ENCODE peak calls at places on chromosome 3, in six cellular contexts. Z is IMR-90, O is mesenchymal stem cell, E is H1, N is neuronal stem cell, X is trophoblast cell. M is an unnamed sample.
A peak's percentile ranks its signal among the peaks of the same experiment; 100 is the strongest.

GRCh38 chr3:110623571-110623970 is 448.0 kb upstream of the NECTIN3 start:
- DNase-seq in X (no peak), O (no peak), Z (no peak), E (no peak), N (no peak), M (no peak)

GRCh38 chr3:179544981-179545645 is 17.6 kb upstream of the ACTL6A start:
- DNase-seq in X (no peak), O (peak; percentile 91), Z (peak; percentile 97), E (no peak), N (no peak), M (no peak)

GRCh38 chr3:150349314-150350097 is 58.6 kb upstream of the TSC22D2 start:
- DNase-seq in E (no peak), Z (no peak), O (no peak), X (peak; percentile 79), N (peak; percentile 30), M (no peak)

GRCh38 chr3:49630784-49631183 is 43.4 kb upstream of the APEH start:
- DNase-seq in E (no peak), N (no peak), X (no peak), O (no peak), Z (no peak), M (no peak)

GRCh38 chr3:117553461-117553860 is 843.9 kb downstream of the TUSC7 start:
- DNase-seq in Z (peak; percentile 72), N (no peak), E (no peak), O (peak; percentile 47), X (peak; percentile 50), M (no peak)

GRCh38 chr3:42804831-42805821 is 836 bp upstream of the HIGD1A start:
- DNase-seq in O (peak; percentile 34), Z (no peak), X (peak; percentile 63), N (peak; percentile 35), E (peak; percentile 50), M (peak; percentile 57)

GRCh38 chr3:113136071-113136470 is 75.3 kb upstream of the BOC start:
- DNase-seq in X (peak; percentile 42), Z (peak; percentile 27), E (no peak), N (no peak), O (peak; percentile 40), M (no peak)

GRCh38 chr3:193857996-193858395 is 265.0 kb downstream of the OPA1 start:
- DNase-seq in Z (peak; percentile 89), O (peak; percentile 77), E (no peak), N (no peak), X (no peak), M (no peak)

GRCh38 chr3:13750215-13750614 is 129.7 kb downstream of the WNT7A start:
- DNase-seq in X (peak; percentile 44), N (no peak), O (no peak), E (no peak), Z (no peak), M (no peak)

GRCh38 chr3:113804701-113805100 is 33.9 kb upstream of the GRAMD1C start:
- DNase-seq in X (no peak), E (no peak), O (no peak), Z (no peak), N (no peak), M (no peak)

GRCh38 chr3:164460851-164461250 is 617.4 kb downstream of the SI start:
- DNase-seq in E (no peak), N (no peak), Z (no peak), O (peak; percentile 52), X (no peak), M (no peak)

GRCh38 chr3:21407743-21408142 is 343.3 kb downstream of the ZNF385D start:
- DNase-seq in E (no peak), Z (no peak), X (no peak), N (no peak), O (no peak), M (no peak)

GRCh38 chr3:106588739-106589138 is 719.9 kb upstream of the CBLB start:
- DNase-seq in O (no peak), E (no peak), X (no peak), N (no peak), Z (no peak), M (no peak)
- H4K91ac ChIP-seq in O (no peak overlapping the region), E (no peak overlapping the region), X (no peak overlapping the region), N (no peak overlapping the region), Z (no peak overlapping the region), M (no peak overlapping the region)

DNA sequence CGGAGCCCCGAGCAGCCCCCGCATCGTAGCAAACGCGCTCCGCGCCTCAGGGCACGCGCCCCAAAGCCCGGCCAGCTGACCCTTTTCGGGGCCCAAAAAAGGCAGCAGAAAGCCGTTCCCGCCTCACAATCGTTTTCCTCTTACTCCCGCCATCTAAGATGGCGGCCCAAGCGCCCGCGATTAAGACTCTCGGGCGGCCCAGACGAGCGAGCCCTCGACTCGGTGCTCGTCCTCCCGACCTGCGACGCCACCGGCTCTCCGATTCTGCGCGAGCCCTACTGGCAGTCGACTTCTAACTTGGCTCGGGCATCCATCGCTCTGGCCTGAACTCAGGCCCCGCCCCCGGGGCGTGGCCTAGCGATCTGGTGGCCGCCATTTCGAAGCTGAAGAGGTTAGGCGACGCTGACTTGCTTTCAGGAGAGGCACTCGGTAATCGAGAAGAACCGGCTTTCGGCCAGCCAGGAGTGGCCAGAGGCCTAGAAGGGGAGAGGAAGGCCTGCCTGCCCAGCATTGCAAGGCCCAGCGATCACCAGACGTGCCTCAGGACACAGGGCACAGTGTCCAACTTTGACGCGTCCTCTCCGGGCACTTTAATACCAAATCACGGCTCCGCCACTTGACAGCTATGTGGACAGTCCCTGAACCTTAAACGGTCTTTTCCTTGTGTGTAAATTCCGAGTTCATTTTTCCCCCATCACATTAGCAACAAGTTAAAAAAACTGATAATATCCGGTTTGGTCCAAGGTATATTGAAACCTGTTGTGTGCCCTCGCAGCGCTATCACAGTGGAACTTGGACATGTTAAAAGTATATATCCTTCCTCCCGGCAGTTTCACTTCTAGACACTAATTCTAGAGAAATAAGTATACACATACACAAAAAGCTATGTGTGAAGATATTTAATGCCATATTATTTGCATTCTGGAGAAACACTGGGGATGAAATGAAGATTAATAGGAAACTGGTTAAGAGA is at the start of gene RAF1:
- DNase-seq in O (peak; percentile 98), E (peak; percentile 98), X (peak; percentile 100), Z (peak; percentile 98), N (peak; percentile 97), M (peak; percentile 99)
- H2BK5ac ChIP-seq in O (peak within 1 kb of the TSS; percentile 95), E (peak within 1 kb of the TSS; percentile 95), X (peak within 1 kb of the TSS; percentile 98), Z (peak within 1 kb of the TSS; percentile 95), N (peak within 1 kb of the TSS; percentile 100), M (peak within 1 kb of the TSS; percentile 85)

GRCh38 chr3:45874677-45875346 is 11.5 kb upstream of the CCR9 start:
- DNase-seq in E (no peak), O (no peak), Z (no peak), N (no peak), X (no peak), M (no peak)
- H4K91ac ChIP-seq in E (no peak overlapping the region), O (no peak overlapping the region), Z (no peak overlapping the region), N (no peak overlapping the region), X (no peak overlapping the region), M (no peak overlapping the region)

GRCh38 chr3:37742121-37742520 is 119.6 kb upstream of the CTDSPL start:
- DNase-seq in X (no peak), O (no peak), E (no peak), Z (no peak), N (no peak), M (no peak)
- H2BK5ac ChIP-seq in X (no peak overlapping the region), O (no peak overlapping the region), E (no peak overlapping the region), Z (no peak overlapping the region), N (no peak overlapping the region), M (no peak overlapping the region)

DNA sequence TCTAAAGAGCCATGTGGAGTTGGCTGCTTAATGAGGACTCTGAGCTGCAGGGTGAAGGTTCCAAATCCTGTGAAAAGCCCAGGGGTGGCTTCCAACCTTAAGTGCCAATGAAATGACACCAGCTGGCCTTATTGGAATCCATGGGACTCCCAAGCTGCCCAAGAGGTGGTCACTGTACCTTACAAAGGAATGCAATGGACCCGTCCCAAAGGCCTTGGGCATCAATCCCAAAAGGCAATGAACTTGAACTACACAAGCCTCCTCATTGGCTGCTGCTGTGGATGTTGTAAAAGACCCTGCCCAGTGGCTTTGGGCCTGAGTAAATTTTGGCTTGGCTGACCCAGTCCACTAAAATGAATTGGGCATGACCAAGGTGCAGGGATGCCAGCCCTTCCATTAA is 129.3 kb downstream of the WNT5A start:
- DNase-seq in N (no peak), O (no peak), E (no peak), X (no peak), Z (no peak), M (no peak)
- H4K91ac ChIP-seq in N (no peak overlapping the region), O (no peak overlapping the region), E (no peak overlapping the region), X (no peak overlapping the region), Z (no peak overlapping the region), M (no peak overlapping the region)

DNA sequence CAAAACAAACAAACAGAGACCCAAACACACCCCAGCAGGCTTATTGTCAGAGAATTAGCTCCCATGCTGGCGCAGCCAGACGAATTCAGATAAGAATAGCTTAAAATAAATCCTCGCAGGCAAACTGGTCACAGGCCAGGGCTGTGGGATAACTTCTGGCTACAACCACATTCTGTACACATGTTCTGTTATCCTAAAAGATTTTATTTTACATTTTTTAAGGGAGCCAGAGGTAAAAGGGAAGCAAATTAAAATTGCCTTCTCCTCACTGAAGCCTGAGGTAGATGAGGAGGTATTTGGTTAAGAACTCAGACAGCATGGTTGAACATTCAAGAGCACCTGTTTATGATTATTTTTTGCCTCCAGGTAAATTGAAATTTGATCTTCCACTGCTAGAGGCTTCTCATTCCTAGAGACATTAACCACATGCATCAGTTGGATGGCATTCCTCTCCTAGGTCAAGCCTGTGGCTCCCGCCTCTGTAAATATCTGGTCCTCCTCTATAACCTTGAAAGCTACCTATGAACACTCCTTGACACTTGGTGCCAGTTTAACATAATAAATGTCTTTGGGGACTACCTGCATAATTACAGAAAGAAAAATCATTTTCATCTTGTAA is 190.3 kb downstream of the SATB1 start:
- DNase-seq in O (no peak), N (no peak), X (peak; percentile 52), E (no peak), Z (no peak), M (no peak)
- H2BK5ac ChIP-seq in O (no peak overlapping the region), N (no peak overlapping the region), X (no peak overlapping the region), E (no peak overlapping the region), Z (no peak overlapping the region), M (no peak overlapping the region)